ENCODE peak calls at places on chromosomes 1 and 21, in ten cellular contexts. One of them, this sample, is unnamed.

GRCh38 chr1:228216371-228217320 is 8.8 kb downstream of the OBSCN start:
- DNase-seq in T-helper 9 cell: no peak
- DNase-seq in GM23248: no peak
- DNase-seq in activated gamma-delta T cell treated with Interleukin-2 at 50 U/mL for 16 hours: no peak
- DNase-seq in fibroblast of the conjunctiva: no peak
- DNase-seq in NCI-H1105 treated with DMSO at 0.1 percent for 48 hours: no peak
- DNase-seq in CD8-positive, alpha-beta T cell: no peak
- DNase-seq in activated effector memory CD4-positive, alpha-beta T cell treated with Interleukin-2 at 50 U/mL for 16 hours: no peak
- DNase-seq in left ventricle myocardium inferior: no peak
- DNase-seq in KBM-7: no peak
- DNase-seq in this sample: no peak

GRCh38 chr1:108120163-108120562 is 80.0 kb downstream of the SLC25A24 start:
- DNase-seq in KBM-7: no peak
- DNase-seq in GM23248: no peak
- DNase-seq in NCI-H1105 treated with DMSO at 0.1 percent for 48 hours: no peak
- DNase-seq in activated effector memory CD4-positive, alpha-beta T cell treated with Interleukin-2 at 50 U/mL for 16 hours: no peak
- DNase-seq in fibroblast of the conjunctiva: no peak
- DNase-seq in activated gamma-delta T cell treated with Interleukin-2 at 50 U/mL for 16 hours: no peak
- DNase-seq in left ventricle myocardium inferior: no peak
- DNase-seq in CD8-positive, alpha-beta T cell: no peak
- DNase-seq in T-helper 9 cell: no peak
- DNase-seq in this sample: no peak

GRCh38 chr1:2514863-2515762 is 11.3 kb downstream of the PANK4 start:
- DNase-seq in NCI-H1105 treated with DMSO at 0.1 percent for 48 hours: no peak
- DNase-seq in fibroblast of the conjunctiva: no peak
- DNase-seq in activated effector memory CD4-positive, alpha-beta T cell treated with Interleukin-2 at 50 U/mL for 16 hours: no peak
- DNase-seq in left ventricle myocardium inferior: no peak
- DNase-seq in GM23248: no peak
- DNase-seq in KBM-7: no peak
- DNase-seq in T-helper 9 cell: no peak
- DNase-seq in activated gamma-delta T cell treated with Interleukin-2 at 50 U/mL for 16 hours: no peak
- DNase-seq in CD8-positive, alpha-beta T cell: no peak
- DNase-seq in this sample: no peak

GRCh38 chr1:75341537-75341936 is 207.3 kb downstream of the LHX8 start:
- DNase-seq in activated gamma-delta T cell treated with Interleukin-2 at 50 U/mL for 16 hours: no peak
- DNase-seq in fibroblast of the conjunctiva: no peak
- DNase-seq in CD8-positive, alpha-beta T cell: no peak
- DNase-seq in GM23248: no peak
- DNase-seq in T-helper 9 cell: no peak
- DNase-seq in left ventricle myocardium inferior: no peak
- DNase-seq in NCI-H1105 treated with DMSO at 0.1 percent for 48 hours: no peak
- DNase-seq in KBM-7: no peak
- DNase-seq in activated effector memory CD4-positive, alpha-beta T cell treated with Interleukin-2 at 50 U/mL for 16 hours: no peak
- DNase-seq in this sample: no peak

GRCh38 chr1:183209533-183210158 is 23.6 kb downstream of the LAMC2 start:
- DNase-seq in NCI-H1105 treated with DMSO at 0.1 percent for 48 hours: no peak
- DNase-seq in activated gamma-delta T cell treated with Interleukin-2 at 50 U/mL for 16 hours: no peak
- DNase-seq in KBM-7: no peak
- DNase-seq in GM23248: peak; percentile 95
- DNase-seq in fibroblast of the conjunctiva: peak; percentile 76
- DNase-seq in left ventricle myocardium inferior: no peak
- DNase-seq in CD8-positive, alpha-beta T cell: no peak
- DNase-seq in activated effector memory CD4-positive, alpha-beta T cell treated with Interleukin-2 at 50 U/mL for 16 hours: no peak
- DNase-seq in T-helper 9 cell: no peak
- DNase-seq in this sample: no peak

GRCh38 chr1:114558548-114558947 is 22.9 kb downstream of the BCAS2 start:
- DNase-seq in KBM-7: no peak
- DNase-seq in T-helper 9 cell: no peak
- DNase-seq in fibroblast of the conjunctiva: no peak
- DNase-seq in activated gamma-delta T cell treated with Interleukin-2 at 50 U/mL for 16 hours: no peak
- DNase-seq in NCI-H1105 treated with DMSO at 0.1 percent for 48 hours: peak; percentile 47
- DNase-seq in CD8-positive, alpha-beta T cell: no peak
- DNase-seq in GM23248: peak; percentile 30
- DNase-seq in left ventricle myocardium inferior: no peak
- DNase-seq in activated effector memory CD4-positive, alpha-beta T cell treated with Interleukin-2 at 50 U/mL for 16 hours: no peak
- DNase-seq in this sample: no peak

GRCh38 chr1:173914366-173914871 is 2.7 kb downstream of the SERPINC1 start:
- DNase-seq in GM23248: peak; percentile 53
- DNase-seq in KBM-7: peak; percentile 51
- DNase-seq in activated effector memory CD4-positive, alpha-beta T cell treated with Interleukin-2 at 50 U/mL for 16 hours: no peak
- DNase-seq in activated gamma-delta T cell treated with Interleukin-2 at 50 U/mL for 16 hours: no peak
- DNase-seq in fibroblast of the conjunctiva: no peak
- DNase-seq in left ventricle myocardium inferior: no peak
- DNase-seq in NCI-H1105 treated with DMSO at 0.1 percent for 48 hours: no peak
- DNase-seq in CD8-positive, alpha-beta T cell: no peak
- DNase-seq in T-helper 9 cell: peak; percentile 5
- DNase-seq in this sample: no peak

GRCh38 chr21:42764883-42765282 is 111.5 kb downstream of the PDE9A start:
- DNase-seq in T-helper 9 cell: no peak
- DNase-seq in GM23248: no peak
- DNase-seq in activated effector memory CD4-positive, alpha-beta T cell treated with Interleukin-2 at 50 U/mL for 16 hours: no peak
- DNase-seq in NCI-H1105 treated with DMSO at 0.1 percent for 48 hours: no peak
- DNase-seq in CD8-positive, alpha-beta T cell: no peak
- DNase-seq in left ventricle myocardium inferior: no peak
- DNase-seq in activated gamma-delta T cell treated with Interleukin-2 at 50 U/mL for 16 hours: no peak
- DNase-seq in fibroblast of the conjunctiva: no peak
- DNase-seq in KBM-7: no peak
- DNase-seq in this sample: no peak

GRCh38 chr1:236904874-236905741 is 99.1 kb downstream of the MT1HL1 start:
- DNase-seq in activated effector memory CD4-positive, alpha-beta T cell treated with Interleukin-2 at 50 U/mL for 16 hours: no peak
- DNase-seq in NCI-H1105 treated with DMSO at 0.1 percent for 48 hours: no peak
- DNase-seq in left ventricle myocardium inferior: no peak
- DNase-seq in T-helper 9 cell: no peak
- DNase-seq in CD8-positive, alpha-beta T cell: no peak
- DNase-seq in GM23248: peak; percentile 92
- DNase-seq in KBM-7: no peak
- DNase-seq in fibroblast of the conjunctiva: peak; percentile 65
- DNase-seq in activated gamma-delta T cell treated with Interleukin-2 at 50 U/mL for 16 hours: no peak
- DNase-seq in this sample: no peak

GRCh38 chr1:156910309-156910782 is 10.1 kb upstream of the LRRC71 start:
- DNase-seq in activated effector memory CD4-positive, alpha-beta T cell treated with Interleukin-2 at 50 U/mL for 16 hours: peak; percentile 22
- DNase-seq in CD8-positive, alpha-beta T cell: peak; percentile 65
- DNase-seq in NCI-H1105 treated with DMSO at 0.1 percent for 48 hours: peak; percentile 12
- DNase-seq in left ventricle myocardium inferior: no peak
- DNase-seq in fibroblast of the conjunctiva: no peak
- DNase-seq in GM23248: no peak
- DNase-seq in KBM-7: peak; percentile 46
- DNase-seq in T-helper 9 cell: peak; percentile 59
- DNase-seq in activated gamma-delta T cell treated with Interleukin-2 at 50 U/mL for 16 hours: peak; percentile 42
- DNase-seq in this sample: no peak

GRCh38 chr1:24216254-24216653 is 29.2 kb upstream of the IFNLR1 start:
- DNase-seq in left ventricle myocardium inferior: no peak
- DNase-seq in NCI-H1105 treated with DMSO at 0.1 percent for 48 hours: peak; percentile 89
- DNase-seq in CD8-positive, alpha-beta T cell: no peak
- DNase-seq in GM23248: no peak
- DNase-seq in T-helper 9 cell: no peak
- DNase-seq in activated gamma-delta T cell treated with Interleukin-2 at 50 U/mL for 16 hours: no peak
- DNase-seq in fibroblast of the conjunctiva: no peak
- DNase-seq in activated effector memory CD4-positive, alpha-beta T cell treated with Interleukin-2 at 50 U/mL for 16 hours: no peak
- DNase-seq in KBM-7: no peak
- DNase-seq in this sample: no peak

This sample was measured in ovary.